ENCODE peak calls at places on chromosomes 6 and 20, in nine cellular contexts. E is stimulated activated CD4-positive, alpha-beta T cell treated with anti-CD3 and anti-CD28 coated beads, Interleukin-15, amount 100 ng/mL, for 24 hours; L is RCC 7860; J is GM20000; G is spleen; Z is dorsolateral prefrontal cortex; C is pons; S is KBM-7; N is activated T-cell treated with anti-CD3 and anti-CD28 coated beads for 1 hour. K is an unnamed sample.

GRCh38 chr20:62350098-62350628 is 16.9 kb downstream of the LAMA5 start:
- DNase-seq in E (no peak), L (peak; percentile 24), J (no peak), G (no peak), Z (no peak), C (no peak), S (no peak), N (no peak), K (peak; percentile 88)

GRCh38 chr6:47162231-47162630 is 120.1 kb upstream of the ADGRF1 start:
- DNase-seq in E (no peak), L (no peak), J (no peak), G (no peak), Z (no peak), C (no peak), S (no peak), N (no peak), K (no peak)

GRCh38 chr6:31762878-31763616 is 591 bp downstream of the SAPCD1 start:
- DNase-seq in E (no peak), L (no peak), J (no peak), G (peak; percentile 56), Z (no peak), C (no peak), S (no peak), N (no peak), K (no peak)

GRCh38 chr20:49880724-49881445 is 34.4 kb downstream of the SPATA2 start:
- DNase-seq in E (no peak), L (no peak), J (no peak), G (no peak), Z (no peak), C (no peak), S (no peak), N (no peak), K (no peak)

GRCh38 chr6:134204031-134204430 is 113.9 kb downstream of the SGK1 start:
- DNase-seq in E (no peak), L (no peak), J (no peak), G (no peak), Z (no peak), C (no peak), S (no peak), N (no peak), K (no peak)

GRCh38 chr20:51531141-51531710 is 11.3 kb downstream of the NFATC2 start:
- DNase-seq in E (peak; percentile 88), L (peak; percentile 80), J (peak; percentile 63), G (no peak), Z (no peak), C (no peak), S (no peak), N (peak; percentile 40), K (no peak)

GRCh38 chr6:117533775-117534174 is 51.3 kb downstream of the DCBLD1 start:
- DNase-seq in E (no peak), L (no peak), J (no peak), G (no peak), Z (no peak), C (no peak), S (no peak), N (no peak), K (no peak)

GRCh38 chr6:158328446-158328845 is 16.2 kb downstream of the TULP4 start:
- DNase-seq in E (no peak), L (no peak), J (no peak), G (no peak), Z (no peak), C (no peak), S (no peak), N (no peak), K (no peak)

GRCh38 chr6:31697555-31697954 is 5.6 kb downstream of the ABHD16A start:
- DNase-seq in E (no peak), L (no peak), J (no peak), G (no peak), Z (no peak), C (no peak), S (peak; percentile 18), N (no peak), K (no peak)

GRCh38 chr6:7047966-7048365 is 59.8 kb upstream of the RREB1 start:
- DNase-seq in E (no peak), L (no peak), J (no peak), G (no peak), Z (no peak), C (no peak), S (peak; percentile 47), N (no peak), K (no peak)

GRCh38 chr6:108002365-108003221 is 44.6 kb upstream of the SEC63 start:
- DNase-seq in E (no peak), L (no peak), J (no peak), G (no peak), Z (peak; percentile 92), C (peak; percentile 93), S (no peak), N (no peak), K (peak; percentile 86)

GRCh38 chr20:22438346-22438745 is 146.0 kb downstream of the FOXA2 start:
- DNase-seq in E (no peak), L (no peak), J (no peak), G (no peak), Z (no peak), C (no peak), S (no peak), N (no peak), K (no peak)

GRCh38 chr6:143337201-143337949 is 113.1 kb downstream of the ADAT2 start:
- DNase-seq in E (peak; percentile 72), L (no peak), J (no peak), G (peak; percentile 80), Z (peak; percentile 16), C (no peak), S (peak; percentile 28), N (peak; percentile 41), K (no peak)

GRCh38 chr6:14932485-14933178 is 313.2 kb upstream of the JARID2 start:
- DNase-seq in E (no peak), L (no peak), J (no peak), G (no peak), Z (peak; percentile 24), C (peak; percentile 90), S (peak; percentile 63), N (no peak), K (no peak)

GRCh38 chr6:149852180-149852579 is 12.0 kb downstream of the LRP11 start:
- DNase-seq in E (no peak), L (peak; percentile 34), J (no peak), G (no peak), Z (no peak), C (no peak), S (peak; percentile 61), N (no peak), K (no peak)

GRCh38 chr20:25360631-25361286 is 29.9 kb downstream of the ABHD12 start:
- DNase-seq in E (no peak), L (peak; percentile 57), J (peak; percentile 32), G (no peak), Z (no peak), C (no peak), S (peak; percentile 84), N (no peak), K (no peak)

GRCh38 chr6:37021356-37022129 is 16.1 kb downstream of the FGD2 start:
- DNase-seq in E (peak; percentile 81), L (peak; percentile 15), J (no peak), G (peak; percentile 69), Z (no peak), C (no peak), S (peak; percentile 83), N (peak; percentile 59), K (peak; percentile 49)

GRCh38 chr6:148565931-148566663 is 180.7 kb upstream of the UST start:
- DNase-seq in E (peak; percentile 30), L (peak; percentile 76), J (peak; percentile 52), G (no peak), Z (no peak), C (peak; percentile 80), S (no peak), N (no peak), K (peak; percentile 11)

GRCh38 chr20:21432911-21433310 is 35.6 kb upstream of the NKX2-4 start:
- DNase-seq in E (no peak), L (peak; percentile 67), J (no peak), G (no peak), Z (no peak), C (no peak), S (no peak), N (no peak), K (peak; percentile 23)

GRCh38 chr6:44004625-44005506 is 122.4 kb downstream of the MRPL14 start:
- DNase-seq in E (peak; percentile 15), L (peak; percentile 54), J (peak; percentile 35), G (no peak), Z (peak; percentile 20), C (peak; percentile 41), S (peak; percentile 54), N (no peak), K (peak; percentile 36)

GRCh38 chr20:49794336-49795124 is 18.1 kb upstream of the SLC9A8 start:
- DNase-seq in E (no peak), L (no peak), J (no peak), G (no peak), Z (no peak), C (no peak), S (peak; percentile 73), N (no peak), K (no peak)

GRCh38 chr6:9140181-9140580 is 704.8 kb upstream of the SLC35B3 start:
- DNase-seq in E (no peak), L (no peak), J (no peak), G (no peak), Z (peak; percentile 10), C (no peak), S (no peak), N (no peak), K (no peak)

GRCh38 chr6:35356391-35356790 is 14.0 kb downstream of the PPARD start:
- DNase-seq in E (no peak), L (no peak), J (no peak), G (no peak), Z (no peak), C (peak; percentile 74), S (no peak), N (no peak), K (no peak)

GRCh38 chr20:5171790-5172164 is 45.0 kb downstream of the CDS2 start:
- DNase-seq in E (no peak), L (no peak), J (no peak), G (no peak), Z (no peak), C (no peak), S (no peak), N (no peak), K (no peak)

GRCh38 chr6:75098709-75099108 is 107.1 kb downstream of the COL12A1 start:
- DNase-seq in E (no peak), L (peak; percentile 66), J (no peak), G (no peak), Z (no peak), C (peak; percentile 12), S (peak; percentile 3), N (no peak), K (peak; percentile 88)

K was measured in Caki2.